ENCODE peak calls at places on chromosomes 2 and 18, in four cellular contexts. I, D, Q and V are unnamed samples.

GRCh38 chr2:153663371-153663770 is 184.8 kb upstream of the RPRM start:
- DNase-seq in I (no peak), D (no peak), Q (no peak), V (no peak)

GRCh38 chr2:112004246-112004645 is 50.8 kb upstream of the TMEM87B start:
- DNase-seq in I (no peak), D (peak), Q (peak), V (no peak)

GRCh38 chr18:27114842-27115241 is 70.3 kb downstream of the CHST9 start:
- DNase-seq in I (no peak), D (no peak), Q (no peak), V (no peak)

GRCh38 chr18:906416-907170 is 1.9 kb downstream of the ADCYAP1 start:
- DNase-seq in I (no peak), D (no peak), Q (no peak), V (no peak)

GRCh38 chr18:10923225-10923624 is 226.1 kb downstream of the PIEZO2 start:
- DNase-seq in I (no peak), D (no peak), Q (no peak), V (no peak)

GRCh38 chr2:189553689-189554088 is 26.9 kb downstream of the SLC40A1 start:
- DNase-seq in I (no peak), D (no peak), Q (no peak), V (no peak)

GRCh38 chr2:206989306-206989705 is 50.0 kb downstream of the CPO start:
- DNase-seq in I (peak), D (no peak), Q (peak), V (no peak)

GRCh38 chr18:45026162-45026561 is 345.5 kb downstream of the SETBP1 start:
- DNase-seq in I (no peak), D (no peak), Q (no peak), V (no peak)

GRCh38 chr2:27218614-27219013 is 1.4 kb downstream of the CAD start:
- DNase-seq in I (no peak), D (no peak), Q (no peak), V (no peak)

GRCh38 chr18:23970161-23971153 is 44.1 kb upstream of the TTC39C start:
- DNase-seq in I (no peak), D (no peak), Q (no peak), V (peak)

GRCh38 chr2:226310081-226310625 is 489.5 kb downstream of the IRS1 start:
- DNase-seq in I (no peak), D (no peak), Q (no peak), V (no peak)

DNA sequence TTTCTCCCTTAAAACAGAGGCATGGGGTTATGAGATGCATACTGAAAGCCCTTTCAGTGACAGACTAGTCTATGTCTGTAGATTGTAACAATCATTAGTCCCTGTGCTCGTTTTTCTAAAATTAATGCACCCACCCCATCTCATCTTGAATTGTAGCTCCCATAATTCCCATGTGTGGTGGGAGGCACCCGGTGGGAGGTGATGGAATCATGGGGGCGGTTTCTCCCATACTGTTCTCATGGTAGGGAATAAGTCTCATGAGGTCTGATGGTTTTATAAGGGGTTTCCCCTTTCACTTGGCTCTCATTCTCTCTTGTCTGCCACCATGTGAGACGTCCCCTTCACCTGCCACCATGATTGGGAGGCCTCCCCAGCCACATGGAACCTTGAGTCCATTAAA is 100.9 kb downstream of the AP1S3 start:
- DNase-seq in I (no peak), D (no peak), Q (no peak), V (no peak)
- H3K27ac ChIP-seq in I (no peak), D (no peak), Q (no peak), V (no peak)

DNA sequence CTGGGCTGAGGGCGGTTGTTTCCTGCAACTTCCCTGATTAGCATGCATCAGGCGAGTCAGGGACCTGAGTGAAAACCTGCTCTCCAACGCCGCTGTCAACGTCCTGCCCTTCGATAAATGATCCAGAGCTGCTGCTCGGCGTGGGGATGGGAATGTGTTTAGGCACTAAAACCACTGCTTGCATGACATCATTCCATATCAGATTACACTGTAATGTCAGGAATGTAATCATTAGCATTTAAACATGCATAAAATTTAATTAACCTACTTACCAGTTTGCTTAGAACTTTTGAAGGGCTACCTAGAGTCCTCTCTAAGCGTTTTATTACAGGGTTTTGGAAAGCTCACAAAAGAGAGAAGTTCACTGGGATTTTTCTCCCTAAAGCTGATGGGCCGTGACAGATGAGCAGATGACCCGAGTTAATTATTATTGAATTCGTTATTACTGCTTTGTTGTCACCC is 685.6 kb upstream of the SALL3 start:
- DNase-seq in I (no peak), D (no peak), Q (no peak), V (no peak)
- H3K4me3 ChIP-seq in I (no peak), D (no peak), Q (peak), V (no peak)

GRCh38 chr2:46951290-46952064 is 35.9 kb upstream of the MCFD2 start:
- DNase-seq in I (no peak), D (no peak), Q (no peak), V (no peak)

GRCh38 chr2:46952171-46952570 is 36.6 kb upstream of the MCFD2 start:
- DNase-seq in I (no peak), D (no peak), Q (no peak), V (no peak)

GRCh38 chr2:46947841-46948240 is 32.2 kb upstream of the MCFD2 start:
- DNase-seq in I (no peak), D (no peak), Q (no peak), V (no peak)

GRCh38 chr2:46945671-46946070 is 30.1 kb upstream of the MCFD2 start:
- DNase-seq in I (no peak), D (no peak), Q (no peak), V (no peak)

GRCh38 chr2:46950314-46950713 is 34.7 kb upstream of the MCFD2 start:
- DNase-seq in I (no peak), D (no peak), Q (no peak), V (no peak)
- H3K27ac ChIP-seq in I (no peak), D (no peak), Q (no peak), V (no peak)

DNA sequence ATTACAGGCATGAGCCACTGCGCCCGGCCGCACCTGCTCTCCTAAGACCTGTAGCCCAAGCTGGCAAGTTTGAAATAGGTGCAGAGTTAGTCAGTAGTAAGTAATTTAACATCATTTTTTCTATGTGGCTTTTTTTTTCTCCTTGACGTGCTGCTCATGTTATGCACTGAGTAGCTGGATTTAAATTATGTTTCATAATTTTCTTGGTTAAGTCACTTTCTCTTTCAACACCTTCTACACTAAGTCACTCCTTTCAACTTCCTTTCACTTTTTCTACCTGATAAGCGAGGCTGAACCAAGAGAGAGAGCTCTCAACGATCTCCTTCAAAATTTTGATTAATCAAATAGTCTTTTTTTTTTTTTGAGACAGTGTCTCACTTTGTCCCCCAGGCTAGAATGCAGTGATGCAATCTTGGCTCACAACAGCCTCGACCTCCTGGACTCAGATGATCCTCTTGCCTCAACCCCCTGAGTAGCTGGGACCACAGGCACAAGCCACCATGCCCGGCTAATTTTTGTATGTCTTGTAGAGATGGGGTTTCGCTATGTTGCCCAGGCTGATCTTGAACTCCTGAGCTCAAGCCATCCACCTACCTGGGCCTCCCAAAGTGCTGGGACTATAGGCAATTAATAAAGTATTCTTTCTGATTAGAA is 13.1 kb downstream of the CASP8 start:
- DNase-seq in I (no peak), D (no peak), Q (no peak), V (no peak)
- H3K4me3 ChIP-seq in I (no peak), D (no peak), Q (no peak), V (no peak)

GRCh38 chr2:16335606-16335930 is 330.1 kb downstream of the CYRIA start:
- DNase-seq in I (no peak), D (no peak), Q (no peak), V (no peak)

GRCh38 chr2:16335947-16336346 is 329.7 kb downstream of the CYRIA start:
- DNase-seq in I (no peak), D (no peak), Q (no peak), V (no peak)

GRCh38 chr2:16336916-16337315 is 328.7 kb downstream of the CYRIA start:
- DNase-seq in I (no peak), D (no peak), Q (no peak), V (no peak)

GRCh38 chr2:16334886-16335605 is 330.6 kb downstream of the CYRIA start:
- DNase-seq in I (no peak), D (no peak), Q (no peak), V (no peak)

GRCh38 chr2:16336491-16336890 is 329.1 kb downstream of the CYRIA start:
- DNase-seq in I (no peak), D (no peak), Q (no peak), V (no peak)
- H3K27ac ChIP-seq in I (no peak), D (no peak), Q (no peak), V (no peak)

GRCh38 chr18:79965119-79965902 is 868 bp downstream of the HSBP1L1 start:
- DNase-seq in I (no peak), D (no peak), Q (no peak), V (peak)
- H3K4me3 ChIP-seq in I (no peak), D (peak), Q (peak), V (peak)